ENCODE peak calls at places on chromosomes 16 and 17, in nine cellular contexts. One of them, this sample, is unnamed.

GRCh38 chr16:50378417-50378816 is 9.6 kb upstream of the BRD7 start:
- DNase-seq in nephron progenitor cell: no peak
- DNase-seq in AG04450: no peak
- DNase-seq in cardiac muscle cell: no peak
- DNase-seq in dorsolateral prefrontal cortex: no peak
- DNase-seq in kidney epithelial cell: no peak
- DNase-seq in RWPE1: no peak
- DNase-seq in IMR-90: no peak
- DNase-seq in B cell: no peak
- DNase-seq in this sample: no peak

GRCh38 chr17:39058524-39058923 is 91.3 kb upstream of the FBXO47 start:
- DNase-seq in nephron progenitor cell: no peak
- DNase-seq in AG04450: no peak
- DNase-seq in cardiac muscle cell: no peak
- DNase-seq in dorsolateral prefrontal cortex: no peak
- DNase-seq in kidney epithelial cell: no peak
- DNase-seq in RWPE1: no peak
- DNase-seq in IMR-90: no peak
- DNase-seq in B cell: no peak
- DNase-seq in this sample: no peak

GRCh38 chr16:64475627-64476351 is 646.1 kb downstream of the CDH11 start:
- DNase-seq in nephron progenitor cell: no peak
- DNase-seq in AG04450: no peak
- DNase-seq in cardiac muscle cell: peak
- DNase-seq in dorsolateral prefrontal cortex: no peak
- DNase-seq in kidney epithelial cell: no peak
- DNase-seq in RWPE1: no peak
- DNase-seq in IMR-90: peak
- DNase-seq in B cell: no peak
- DNase-seq in this sample: peak

GRCh38 chr17:80545499-80545826 is 825 bp downstream of the RPTOR start:
- DNase-seq in nephron progenitor cell: no peak
- DNase-seq in AG04450: no peak
- DNase-seq in cardiac muscle cell: peak
- DNase-seq in dorsolateral prefrontal cortex: no peak
- DNase-seq in kidney epithelial cell: no peak
- DNase-seq in RWPE1: peak
- DNase-seq in IMR-90: no peak
- DNase-seq in B cell: no peak
- DNase-seq in this sample: no peak

GRCh38 chr17:74601944-74602572 is 10.0 kb upstream of the CD300LD start:
- DNase-seq in nephron progenitor cell: peak
- DNase-seq in AG04450: no peak
- DNase-seq in cardiac muscle cell: peak
- DNase-seq in dorsolateral prefrontal cortex: peak
- DNase-seq in kidney epithelial cell: no peak
- DNase-seq in RWPE1: peak
- DNase-seq in IMR-90: peak
- DNase-seq in B cell: no peak
- DNase-seq in this sample: peak

GRCh38 chr17:7046127-7046724 is 2.3 kb upstream of the SLC16A11 start:
- DNase-seq in nephron progenitor cell: peak
- DNase-seq in AG04450: no peak
- DNase-seq in cardiac muscle cell: no peak
- DNase-seq in dorsolateral prefrontal cortex: peak
- DNase-seq in kidney epithelial cell: no peak
- DNase-seq in RWPE1: peak
- DNase-seq in IMR-90: no peak
- DNase-seq in B cell: no peak
- DNase-seq in this sample: no peak

GRCh38 chr17:3978421-3979275 is 14.4 kb upstream of the ATP2A3 start:
- DNase-seq in nephron progenitor cell: no peak
- DNase-seq in AG04450: no peak
- DNase-seq in cardiac muscle cell: peak
- DNase-seq in dorsolateral prefrontal cortex: no peak
- DNase-seq in kidney epithelial cell: no peak
- DNase-seq in RWPE1: no peak
- DNase-seq in IMR-90: no peak
- DNase-seq in B cell: no peak
- DNase-seq in this sample: no peak

GRCh38 chr17:2624292-2624731 is 30.9 kb downstream of the PAFAH1B1 start:
- DNase-seq in nephron progenitor cell: no peak
- DNase-seq in AG04450: no peak
- DNase-seq in cardiac muscle cell: no peak
- DNase-seq in dorsolateral prefrontal cortex: no peak
- DNase-seq in kidney epithelial cell: no peak
- DNase-seq in RWPE1: no peak
- DNase-seq in IMR-90: no peak
- DNase-seq in B cell: peak
- DNase-seq in this sample: no peak

GRCh38 chr16:12602811-12603698 is 200.6 kb downstream of the CPPED1 start:
- DNase-seq in nephron progenitor cell: no peak
- DNase-seq in AG04450: no peak
- DNase-seq in cardiac muscle cell: no peak
- DNase-seq in dorsolateral prefrontal cortex: no peak
- DNase-seq in kidney epithelial cell: no peak
- DNase-seq in RWPE1: no peak
- DNase-seq in IMR-90: no peak
- DNase-seq in B cell: no peak
- DNase-seq in this sample: no peak

GRCh38 chr16:75064403-75065148 is 52.0 kb downstream of the LDHD start:
- DNase-seq in nephron progenitor cell: no peak
- DNase-seq in AG04450: no peak
- DNase-seq in cardiac muscle cell: no peak
- DNase-seq in dorsolateral prefrontal cortex: no peak
- DNase-seq in kidney epithelial cell: no peak
- DNase-seq in RWPE1: no peak
- DNase-seq in IMR-90: peak
- DNase-seq in B cell: no peak
- DNase-seq in this sample: no peak

GRCh38 chr17:19387921-19388521 is 1.0 kb upstream of the MFAP4 start:
- DNase-seq in nephron progenitor cell: no peak
- DNase-seq in AG04450: no peak
- DNase-seq in cardiac muscle cell: no peak
- DNase-seq in dorsolateral prefrontal cortex: no peak
- DNase-seq in kidney epithelial cell: no peak
- DNase-seq in RWPE1: no peak
- DNase-seq in IMR-90: peak
- DNase-seq in B cell: no peak
- DNase-seq in this sample: peak

GRCh38 chr17:73423806-73424205 is 112.0 kb upstream of the CDC42EP4 start:
- DNase-seq in nephron progenitor cell: no peak
- DNase-seq in AG04450: no peak
- DNase-seq in cardiac muscle cell: no peak
- DNase-seq in dorsolateral prefrontal cortex: no peak
- DNase-seq in kidney epithelial cell: no peak
- DNase-seq in RWPE1: no peak
- DNase-seq in IMR-90: no peak
- DNase-seq in B cell: no peak
- DNase-seq in this sample: no peak

GRCh38 chr16:86601356-86601755 is 23.0 kb downstream of the FOXL1 start:
- DNase-seq in nephron progenitor cell: no peak
- DNase-seq in AG04450: no peak
- DNase-seq in cardiac muscle cell: no peak
- DNase-seq in dorsolateral prefrontal cortex: no peak
- DNase-seq in kidney epithelial cell: no peak
- DNase-seq in RWPE1: no peak
- DNase-seq in IMR-90: no peak
- DNase-seq in B cell: no peak
- DNase-seq in this sample: no peak

GRCh38 chr16:29760567-29761279 is 14.9 kb upstream of the C16orf54 start:
- DNase-seq in nephron progenitor cell: peak
- DNase-seq in AG04450: no peak
- DNase-seq in cardiac muscle cell: no peak
- DNase-seq in dorsolateral prefrontal cortex: no peak
- DNase-seq in kidney epithelial cell: no peak
- DNase-seq in RWPE1: no peak
- DNase-seq in IMR-90: no peak
- DNase-seq in B cell: no peak
- DNase-seq in this sample: no peak

GRCh38 chr16:7509919-7510705 is 177.5 kb downstream of the RBFOX1 start:
- DNase-seq in nephron progenitor cell: peak
- DNase-seq in AG04450: no peak
- DNase-seq in cardiac muscle cell: no peak
- DNase-seq in dorsolateral prefrontal cortex: peak
- DNase-seq in kidney epithelial cell: no peak
- DNase-seq in RWPE1: no peak
- DNase-seq in IMR-90: no peak
- DNase-seq in B cell: no peak
- DNase-seq in this sample: no peak
- TF ChIP-seq CTCF in nephron progenitor cell: no peak
- TF ChIP-seq CTCF in AG04450: no peak
- TF ChIP-seq CTCF in cardiac muscle cell: no peak
- TF ChIP-seq CTCF in dorsolateral prefrontal cortex: no peak
- TF ChIP-seq CTCF in kidney epithelial cell: no peak
- TF ChIP-seq CTCF in RWPE1: no peak
- TF ChIP-seq CTCF in IMR-90: no peak
- TF ChIP-seq CTCF in B cell: no peak
- TF ChIP-seq CTCF in this sample: no peak

DNA sequence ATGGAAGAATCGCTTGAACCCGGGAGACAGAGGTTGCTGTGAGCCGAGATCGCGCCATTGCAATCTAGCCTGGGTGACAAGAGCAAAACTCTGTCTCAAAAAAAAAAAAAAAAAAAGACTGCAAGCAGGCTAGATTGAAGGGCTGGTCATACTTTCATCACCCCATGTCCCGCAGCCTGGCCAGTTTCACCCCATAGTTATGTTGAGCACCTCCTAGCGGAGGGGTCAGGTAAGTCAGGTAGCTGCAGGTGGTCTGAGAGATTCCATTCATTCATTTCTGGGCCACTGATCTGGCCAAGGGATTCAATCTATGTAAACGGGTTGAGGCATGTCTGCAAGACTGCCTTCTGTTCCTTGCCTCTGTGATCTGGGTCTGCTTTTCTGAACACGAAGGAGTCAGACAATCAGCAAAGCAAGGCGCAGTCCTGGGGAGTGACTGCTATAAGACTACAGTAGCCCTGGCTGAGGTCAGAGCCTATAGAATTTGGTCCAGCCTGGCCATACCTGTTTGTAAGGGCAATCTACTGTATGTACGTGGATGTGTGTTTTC is 23.6 kb upstream of the BPTF start:
- DNase-seq in nephron progenitor cell: no peak
- DNase-seq in AG04450: no peak
- DNase-seq in cardiac muscle cell: no peak
- DNase-seq in dorsolateral prefrontal cortex: no peak
- DNase-seq in kidney epithelial cell: no peak
- DNase-seq in RWPE1: no peak
- DNase-seq in IMR-90: no peak
- DNase-seq in B cell: no peak
- DNase-seq in this sample: no peak
- TF ChIP-seq CTCF in nephron progenitor cell: no peak
- TF ChIP-seq CTCF in AG04450: no peak
- TF ChIP-seq CTCF in cardiac muscle cell: no peak
- TF ChIP-seq CTCF in dorsolateral prefrontal cortex: no peak
- TF ChIP-seq CTCF in kidney epithelial cell: peak
- TF ChIP-seq CTCF in RWPE1: no peak
- TF ChIP-seq CTCF in IMR-90: no peak
- TF ChIP-seq CTCF in B cell: no peak
- TF ChIP-seq CTCF in this sample: no peak

GRCh38 chr17:78861229-78861628 is 20.6 kb upstream of the USP36 start:
- DNase-seq in nephron progenitor cell: no peak
- DNase-seq in AG04450: no peak
- DNase-seq in cardiac muscle cell: no peak
- DNase-seq in dorsolateral prefrontal cortex: no peak
- DNase-seq in kidney epithelial cell: no peak
- DNase-seq in RWPE1: no peak
- DNase-seq in IMR-90: no peak
- DNase-seq in B cell: no peak
- DNase-seq in this sample: no peak

GRCh38 chr17:78862073-78863023 is 21.7 kb upstream of the USP36 start:
- DNase-seq in nephron progenitor cell: no peak
- DNase-seq in AG04450: peak
- DNase-seq in cardiac muscle cell: peak
- DNase-seq in dorsolateral prefrontal cortex: no peak
- DNase-seq in kidney epithelial cell: peak
- DNase-seq in RWPE1: peak
- DNase-seq in IMR-90: peak
- DNase-seq in B cell: no peak
- DNase-seq in this sample: peak

GRCh38 chr17:78868391-78868790 is 27.8 kb upstream of the USP36 start:
- DNase-seq in nephron progenitor cell: no peak
- DNase-seq in AG04450: peak
- DNase-seq in cardiac muscle cell: no peak
- DNase-seq in dorsolateral prefrontal cortex: no peak
- DNase-seq in kidney epithelial cell: no peak
- DNase-seq in RWPE1: no peak
- DNase-seq in IMR-90: peak
- DNase-seq in B cell: no peak
- DNase-seq in this sample: peak

GRCh38 chr17:78864117-78864516 is 23.5 kb upstream of the USP36 start:
- DNase-seq in nephron progenitor cell: no peak
- DNase-seq in AG04450: no peak
- DNase-seq in cardiac muscle cell: no peak
- DNase-seq in dorsolateral prefrontal cortex: no peak
- DNase-seq in kidney epithelial cell: no peak
- DNase-seq in RWPE1: no peak
- DNase-seq in IMR-90: no peak
- DNase-seq in B cell: no peak
- DNase-seq in this sample: no peak

DNA sequence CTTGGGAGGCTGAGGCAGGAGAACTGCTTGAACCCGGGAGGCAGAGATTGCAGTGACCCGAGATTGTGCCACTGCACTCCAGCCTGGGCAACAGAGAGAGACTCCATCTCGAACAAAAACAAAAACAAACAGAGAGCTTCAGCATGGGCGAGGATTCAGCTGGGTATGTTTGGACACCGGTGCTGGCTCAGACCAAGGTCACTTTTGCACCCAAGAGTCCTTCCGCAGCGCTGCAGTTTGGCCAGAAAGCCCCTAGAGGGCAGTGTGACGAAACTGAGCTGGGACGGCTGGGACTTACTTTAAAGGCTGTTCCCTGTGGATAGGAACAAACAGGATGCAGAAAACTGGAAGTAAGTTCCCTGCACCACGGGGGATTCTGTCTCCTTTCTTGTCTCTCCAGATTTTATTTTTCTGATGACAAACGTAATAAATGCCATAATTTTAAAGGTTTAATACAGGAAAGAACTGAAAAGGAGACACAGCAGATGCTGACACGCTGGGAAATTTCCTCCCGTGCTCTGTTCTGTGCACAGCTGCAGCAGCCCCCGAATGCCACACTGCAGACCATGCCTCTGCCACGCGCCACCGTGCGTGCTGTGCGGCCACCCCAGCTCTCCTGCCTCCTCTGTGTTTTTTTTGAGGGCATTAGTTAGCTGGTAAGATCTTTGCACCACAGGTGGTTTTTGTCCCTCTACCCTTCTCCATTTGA is 25.2 kb upstream of the USP36 start:
- DNase-seq in nephron progenitor cell: peak
- DNase-seq in AG04450: peak
- DNase-seq in cardiac muscle cell: peak
- DNase-seq in dorsolateral prefrontal cortex: peak
- DNase-seq in kidney epithelial cell: no peak
- DNase-seq in RWPE1: peak
- DNase-seq in IMR-90: peak
- DNase-seq in B cell: peak
- DNase-seq in this sample: peak
- TF ChIP-seq CTCF in nephron progenitor cell: peak
- TF ChIP-seq CTCF in AG04450: peak
- TF ChIP-seq CTCF in cardiac muscle cell: peak
- TF ChIP-seq CTCF in dorsolateral prefrontal cortex: peak
- TF ChIP-seq CTCF in kidney epithelial cell: peak
- TF ChIP-seq CTCF in RWPE1: peak
- TF ChIP-seq CTCF in IMR-90: peak
- TF ChIP-seq CTCF in B cell: peak
- TF ChIP-seq CTCF in this sample: peak

GRCh38 chr17:82077617-82078358 is 12.2 kb upstream of the DUS1L start:
- DNase-seq in nephron progenitor cell: no peak
- DNase-seq in AG04450: no peak
- DNase-seq in cardiac muscle cell: peak
- DNase-seq in dorsolateral prefrontal cortex: peak
- DNase-seq in kidney epithelial cell: no peak
- DNase-seq in RWPE1: no peak
- DNase-seq in IMR-90: no peak
- DNase-seq in B cell: no peak
- DNase-seq in this sample: no peak
- TF ChIP-seq CTCF in nephron progenitor cell: no peak
- TF ChIP-seq CTCF in AG04450: no peak
- TF ChIP-seq CTCF in cardiac muscle cell: no peak
- TF ChIP-seq CTCF in dorsolateral prefrontal cortex: no peak
- TF ChIP-seq CTCF in kidney epithelial cell: no peak
- TF ChIP-seq CTCF in RWPE1: no peak
- TF ChIP-seq CTCF in IMR-90: no peak
- TF ChIP-seq CTCF in B cell: no peak
- TF ChIP-seq CTCF in this sample: no peak